ENCODE peak calls at places on chromosomes 16 and 17, in four cellular contexts. X, C, K and F are unnamed samples.

GRCh38 chr17:35889818-35890773 is 9.9 kb upstream of the CCL5 start:
- DNase-seq in X (peak; percentile 55), C (no peak), K (no peak), F (peak; percentile 53)

GRCh38 chr17:66663041-66663494 is 171.8 kb upstream of the CACNG5 start:
- DNase-seq in X (no peak), C (no peak), K (no peak), F (no peak)

GRCh38 chr16:85204242-85205010 is 92.2 kb upstream of the CIBAR2 start:
- DNase-seq in X (no peak), C (no peak), K (no peak), F (no peak)

GRCh38 chr17:45794840-45795239 is 10.7 kb downstream of the CRHR1 start:
- DNase-seq in X (no peak), C (no peak), K (no peak), F (no peak)

GRCh38 chr17:74990581-74991105 is 3.2 kb downstream of the CDR2L start:
- DNase-seq in X (no peak), C (no peak), K (no peak), F (no peak)

GRCh38 chr17:72613411-72614292 is 478.8 kb downstream of the SLC39A11 start:
- DNase-seq in X (no peak), C (no peak), K (no peak), F (no peak)

GRCh38 chr16:84765606-84766580 is 53.9 kb upstream of the CRISPLD2 start:
- DNase-seq in X (no peak), C (no peak), K (no peak), F (no peak)

GRCh38 chr17:73292031-73292531 is 19.7 kb downstream of the CDC42EP4 start:
- DNase-seq in X (no peak), C (no peak), K (no peak), F (no peak)

GRCh38 chr17:8391711-8392110 is 5.9 kb downstream of the RNF222 start:
- DNase-seq in X (no peak), C (no peak), K (no peak), F (no peak)

GRCh38 chr17:41796066-41796895 is 9.8 kb upstream of the JUP start:
- DNase-seq in X (no peak), C (no peak), K (no peak), F (no peak)